ENCODE peak calls at places on chromosomes 11 and 22, in seven cellular contexts. C, A, J, K, G, Z and B are unnamed samples.

GRCh38 chr11:70699294-70700221 is 301.2 kb downstream of the CTTN start:
- DNase-seq in C (no peak), A (peak), J (no peak), K (peak), G (peak), Z (no peak), B (no peak)

GRCh38 chr11:124868322-124869274 is 3.4 kb downstream of the ROBO3 start:
- DNase-seq in C (no peak), A (no peak), J (no peak), K (no peak), G (no peak), Z (no peak), B (no peak)

GRCh38 chr11:78212586-78213371 is 24.1 kb downstream of the USP35 start:
- DNase-seq in C (no peak), A (no peak), J (no peak), K (no peak), G (no peak), Z (no peak), B (no peak)

GRCh38 chr11:11441091-11441490 is 88.0 kb upstream of the CSNK2A3 start:
- DNase-seq in C (no peak), A (no peak), J (no peak), K (no peak), G (no peak), Z (no peak), B (no peak)

GRCh38 chr11:106794058-106794457 is 224.2 kb downstream of the GUCY1A2 start:
- DNase-seq in C (no peak), A (no peak), J (no peak), K (no peak), G (no peak), Z (no peak), B (no peak)

GRCh38 chr11:65859812-65860277 is 388 bp upstream of the MUS81 start:
- DNase-seq in C (no peak), A (no peak), J (no peak), K (no peak), G (no peak), Z (no peak), B (no peak)

GRCh38 chr11:96207459-96208449 is 135.2 kb downstream of the MAML2 start:
- DNase-seq in C (no peak), A (peak), J (no peak), K (peak), G (no peak), Z (no peak), B (no peak)

GRCh38 chr11:84719935-84720577 is 907.1 kb downstream of the DLG2 start:
- DNase-seq in C (no peak), A (peak), J (no peak), K (no peak), G (no peak), Z (no peak), B (no peak)

GRCh38 chr11:2390091-2390870 is 10.3 kb upstream of the TSSC4 start:
- DNase-seq in C (no peak), A (no peak), J (no peak), K (no peak), G (no peak), Z (no peak), B (no peak)

GRCh38 chr22:49773531-49773930 is 54.1 kb downstream of the BRD1 start:
- DNase-seq in C (no peak), A (no peak), J (no peak), K (no peak), G (no peak), Z (no peak), B (no peak)

GRCh38 chr22:31272522-31273446 is 19.5 kb downstream of the PIK3IP1 start:
- DNase-seq in C (peak), A (peak), J (no peak), K (peak), G (peak), Z (no peak), B (no peak)

GRCh38 chr11:6260207-6260726 is 629 bp downstream of the CCKBR start:
- DNase-seq in C (no peak), A (no peak), J (no peak), K (no peak), G (no peak), Z (no peak), B (no peak)

GRCh38 chr11:9214765-9215164 is 50.4 kb downstream of the DENND5A start:
- DNase-seq in C (no peak), A (no peak), J (no peak), K (no peak), G (no peak), Z (no peak), B (no peak)

GRCh38 chr11:66598993-66599392 is 6.0 kb downstream of the CCS start:
- DNase-seq in C (no peak), A (no peak), J (no peak), K (no peak), G (no peak), Z (no peak), B (no peak)

GRCh38 chr11:35812850-35813249 is 131.0 kb upstream of the LDLRAD3 start:
- DNase-seq in C (no peak), A (no peak), J (no peak), K (no peak), G (no peak), Z (no peak), B (no peak)

GRCh38 chr22:17997456-17997855 is 26.9 kb downstream of the MICAL3 start:
- DNase-seq in C (no peak), A (no peak), J (no peak), K (no peak), G (no peak), Z (no peak), B (no peak)

GRCh38 chr11:77198440-77198849 is 70.4 kb downstream of the MYO7A start:
- DNase-seq in C (peak), A (peak), J (no peak), K (peak), G (peak), Z (peak), B (no peak)

GRCh38 chr11:71158936-71159335 is 93.4 kb downstream of the SHANK2 start:
- DNase-seq in C (no peak), A (no peak), J (no peak), K (no peak), G (no peak), Z (no peak), B (no peak)

GRCh38 chr11:70270877-70271634 is 566 bp downstream of the PPFIA1 start:
- DNase-seq in C (peak), A (peak), J (no peak), K (peak), G (peak), Z (no peak), B (peak)

GRCh38 chr22:45344339-45344738 is 34.6 kb downstream of the FAM118A start:
- DNase-seq in C (no peak), A (no peak), J (no peak), K (no peak), G (peak), Z (no peak), B (no peak)

GRCh38 chr22:35818897-35819296 is 101.2 kb downstream of the APOL5 start:
- DNase-seq in C (no peak), A (no peak), J (no peak), K (no peak), G (no peak), Z (no peak), B (no peak)

GRCh38 chr11:35618497-35619029 is 303 bp downstream of the FJX1 start:
- DNase-seq in C (peak), A (peak), J (no peak), K (no peak), G (peak), Z (no peak), B (no peak)

GRCh38 chr11:4960877-4961276 is 5.4 kb upstream of the OR51A2 start:
- DNase-seq in C (no peak), A (no peak), J (no peak), K (no peak), G (no peak), Z (no peak), B (no peak)

GRCh38 chr11:110085255-110085838 is 7.8 kb upstream of the ZC3H12C start:
- DNase-seq in C (no peak), A (no peak), J (no peak), K (no peak), G (no peak), Z (no peak), B (no peak)

GRCh38 chr11:65895482-65895981 is 4.7 kb downstream of the FOSL1 start:
- DNase-seq in C (no peak), A (no peak), J (no peak), K (no peak), G (no peak), Z (no peak), B (no peak)

GRCh38 chr11:32148824-32149223 is 58.0 kb downstream of the RCN1 start:
- DNase-seq in C (no peak), A (no peak), J (no peak), K (no peak), G (no peak), Z (no peak), B (no peak)

GRCh38 chr11:61056566-61056965 is 45.7 kb upstream of the CD5 start:
- DNase-seq in C (no peak), A (peak), J (peak), K (no peak), G (no peak), Z (no peak), B (no peak)

GRCh38 chr11:63945482-63946163 is 6.8 kb downstream of the NAA40 start:
- DNase-seq in C (no peak), A (peak), J (no peak), K (peak), G (peak), Z (peak), B (no peak)

GRCh38 chr11:67439321-67440228 is 2.1 kb upstream of the PTPRCAP start:
- DNase-seq in C (no peak), A (no peak), J (no peak), K (peak), G (no peak), Z (no peak), B (no peak)

GRCh38 chr11:128632151-128632791 is 44.9 kb upstream of the ETS1 start:
- DNase-seq in C (no peak), A (peak), J (no peak), K (peak), G (no peak), Z (no peak), B (no peak)

GRCh38 chr11:60985991-60986915 is 14.8 kb downstream of the CD6 start:
- DNase-seq in C (no peak), A (no peak), J (no peak), K (no peak), G (no peak), Z (no peak), B (no peak)

GRCh38 chr11:123880912-123881311 is 4.6 kb downstream of the TMEM225 start:
- DNase-seq in C (no peak), A (no peak), J (no peak), K (no peak), G (no peak), Z (no peak), B (no peak)

GRCh38 chr11:124798991-124799383 is 1.2 kb downstream of the MSANTD2 start:
- DNase-seq in C (no peak), A (peak), J (no peak), K (no peak), G (no peak), Z (no peak), B (no peak)

GRCh38 chr11:325796-326591 is 5.3 kb upstream of the IFITM3 start:
- DNase-seq in C (no peak), A (no peak), J (no peak), K (no peak), G (no peak), Z (no peak), B (no peak)

GRCh38 chr11:105635466-105635865 is 25.6 kb downstream of the GRIA4 start:
- DNase-seq in C (no peak), A (no peak), J (no peak), K (no peak), G (no peak), Z (no peak), B (no peak)

GRCh38 chr11:65485820-65486219 is 13.0 kb upstream of the MALAT1 start:
- DNase-seq in C (no peak), A (no peak), J (no peak), K (no peak), G (no peak), Z (no peak), B (no peak)

GRCh38 chr22:19799322-19800190 is 39.0 kb downstream of the TBX1 start:
- DNase-seq in C (no peak), A (peak), J (no peak), K (no peak), G (no peak), Z (no peak), B (no peak)

GRCh38 chr11:14645247-14645912 is 1.8 kb downstream of the PDE3B start:
- DNase-seq in C (no peak), A (peak), J (no peak), K (peak), G (peak), Z (no peak), B (no peak)

GRCh38 chr11:11814614-11815452 is 26.9 kb upstream of the USP47 start:
- DNase-seq in C (no peak), A (no peak), J (no peak), K (no peak), G (peak), Z (no peak), B (no peak)

GRCh38 chr22:43750751-43751150 is 61.4 kb downstream of the EFCAB6 start:
- DNase-seq in C (no peak), A (no peak), J (peak), K (no peak), G (no peak), Z (no peak), B (no peak)

GRCh38 chr11:103680861-103681260 is 355.6 kb upstream of the DDI1 start:
- DNase-seq in C (no peak), A (no peak), J (no peak), K (no peak), G (no peak), Z (no peak), B (no peak)

GRCh38 chr11:103681855-103682254 is 354.6 kb upstream of the DDI1 start:
- DNase-seq in C (no peak), A (no peak), J (no peak), K (no peak), G (no peak), Z (no peak), B (no peak)

GRCh38 chr11:103682318-103683184 is 353.9 kb upstream of the DDI1 start:
- DNase-seq in C (peak), A (peak), J (peak), K (peak), G (peak), Z (peak), B (no peak)

DNA sequence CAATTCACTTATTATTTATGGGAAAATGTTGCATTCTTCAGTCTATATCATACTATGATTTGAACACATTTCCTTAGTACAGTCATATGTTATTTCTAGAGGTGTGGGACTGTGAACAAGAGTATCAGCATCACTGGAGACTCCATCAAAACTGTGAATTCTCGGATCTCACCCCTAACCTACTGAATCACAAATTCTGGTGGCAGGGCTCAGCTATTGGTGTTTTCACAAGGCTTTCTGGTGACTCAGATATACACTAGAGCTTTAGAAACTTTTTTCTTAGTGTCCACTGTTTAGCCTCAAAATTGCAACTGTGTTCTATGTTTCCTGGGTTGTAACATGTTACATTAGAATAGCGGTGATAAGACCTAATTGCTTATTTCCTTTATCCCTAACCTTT is 352.9 kb upstream of the DDI1 start:
- DNase-seq in C (no peak), A (no peak), J (no peak), K (no peak), G (no peak), Z (no peak), B (no peak)
- TF ChIP-seq TAF1 in C (no peak), A (no peak), J (no peak), K (no peak), G (no peak), Z (no peak), B (no peak)

DNA sequence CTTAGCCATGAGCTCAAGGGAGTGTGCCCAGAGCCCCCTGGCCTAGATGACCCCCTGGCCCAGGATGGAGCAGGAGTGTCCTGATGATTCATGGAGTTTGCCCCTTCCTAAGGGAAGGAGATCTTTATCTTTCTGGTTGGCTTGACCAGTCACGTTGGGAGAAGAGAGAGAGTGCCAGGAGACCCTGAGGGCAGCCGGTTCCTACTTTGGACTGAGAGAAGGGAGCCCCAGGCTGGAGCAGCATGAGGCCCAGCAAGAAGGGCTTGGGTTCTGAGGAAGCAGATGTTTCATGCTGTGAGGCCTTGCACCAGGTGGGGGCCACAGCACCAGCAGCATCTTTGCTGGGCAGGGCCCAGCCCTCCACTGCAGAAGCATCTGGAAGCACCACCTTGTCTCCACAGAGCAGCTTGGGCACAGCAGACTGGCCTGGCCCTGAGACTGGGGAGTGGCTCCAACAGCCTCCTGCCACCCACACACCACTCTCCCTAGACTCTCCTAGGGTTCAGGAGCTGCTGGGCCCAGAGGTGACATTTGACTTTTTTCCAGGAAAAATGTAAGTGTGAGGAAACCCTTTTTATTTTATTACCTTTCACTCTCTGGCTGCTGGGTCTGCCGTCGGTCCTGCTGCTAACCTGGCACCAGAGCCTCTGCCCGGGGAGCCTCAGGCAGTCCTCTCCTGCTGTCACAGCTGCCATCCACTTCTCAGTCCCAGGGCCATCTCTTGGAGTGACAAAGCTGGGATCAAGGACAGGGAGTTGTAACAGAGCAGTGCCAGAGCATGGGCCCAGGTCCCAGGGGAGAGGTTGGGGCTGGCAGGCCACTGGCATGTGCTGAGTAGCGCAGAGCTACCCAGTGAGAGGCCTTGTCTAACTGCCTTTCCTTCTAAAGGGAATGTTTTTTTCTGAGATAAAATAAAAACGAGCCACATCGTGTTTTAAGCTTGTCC is 14.3 kb downstream of the ADORA2A start:
- DNase-seq in C (no peak), A (peak), J (no peak), K (no peak), G (no peak), Z (no peak), B (peak)
- TF ChIP-seq POLR2AphosphoS5 in C (no peak), A (no peak), J (no peak), K (no peak), G (no peak), Z (no peak), B (no peak)

GRCh38 chr11:80144932-80145612 is 704.2 kb upstream of the TENM4 start:
- DNase-seq in C (no peak), A (no peak), J (no peak), K (no peak), G (no peak), Z (no peak), B (no peak)
- TF ChIP-seq TAF1 in C (no peak), A (no peak), J (no peak), K (no peak), G (no peak), Z (no peak), B (no peak)

GRCh38 chr22:46843691-46844297 is 81.3 kb downstream of the TBC1D22A start:
- DNase-seq in C (no peak), A (no peak), J (no peak), K (no peak), G (no peak), Z (no peak), B (no peak)

GRCh38 chr22:46846154-46846831 is 83.8 kb downstream of the TBC1D22A start:
- DNase-seq in C (no peak), A (no peak), J (no peak), K (no peak), G (no peak), Z (no peak), B (no peak)

GRCh38 chr22:46842606-46843005 is 80.2 kb downstream of the TBC1D22A start:
- DNase-seq in C (no peak), A (no peak), J (no peak), K (no peak), G (no peak), Z (no peak), B (no peak)

GRCh38 chr22:46845281-46846153 is 83.1 kb downstream of the TBC1D22A start:
- DNase-seq in C (no peak), A (peak), J (no peak), K (no peak), G (no peak), Z (no peak), B (no peak)

DNA sequence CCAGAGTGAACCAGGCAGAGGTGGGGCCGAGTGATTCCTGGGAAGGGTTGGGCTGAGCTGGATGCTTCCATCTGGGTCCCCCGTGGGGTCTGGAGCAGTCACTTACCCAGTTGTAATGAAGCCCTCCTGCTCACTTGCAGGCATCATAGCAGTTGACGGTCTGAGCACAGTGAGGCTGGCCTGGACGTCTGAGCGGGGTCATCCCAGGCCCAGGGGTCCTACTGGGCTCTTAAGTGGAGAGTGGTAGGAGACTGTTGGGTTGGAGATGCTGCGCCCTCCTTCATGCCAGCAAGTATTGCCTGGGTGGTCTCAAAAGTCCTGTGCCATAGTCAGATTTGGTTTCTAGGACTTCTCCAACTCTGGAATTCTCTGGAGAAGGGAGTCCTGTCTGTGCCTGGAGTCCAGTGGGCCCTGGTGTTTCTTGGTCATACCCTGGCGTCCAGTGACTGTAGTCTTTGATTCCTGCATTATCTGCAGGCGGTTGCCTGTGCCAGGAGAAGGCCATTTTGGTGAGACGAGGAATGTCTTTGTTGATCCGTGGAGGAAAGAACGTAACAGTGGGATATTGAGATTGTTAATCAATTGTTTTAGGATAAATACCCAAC is 82.3 kb downstream of the TBC1D22A start:
- DNase-seq in C (no peak), A (no peak), J (no peak), K (no peak), G (no peak), Z (no peak), B (no peak)
- TF ChIP-seq POLR2AphosphoS5 in C (no peak), A (no peak), J (no peak), K (no peak), G (no peak), Z (no peak), B (no peak)

DNA sequence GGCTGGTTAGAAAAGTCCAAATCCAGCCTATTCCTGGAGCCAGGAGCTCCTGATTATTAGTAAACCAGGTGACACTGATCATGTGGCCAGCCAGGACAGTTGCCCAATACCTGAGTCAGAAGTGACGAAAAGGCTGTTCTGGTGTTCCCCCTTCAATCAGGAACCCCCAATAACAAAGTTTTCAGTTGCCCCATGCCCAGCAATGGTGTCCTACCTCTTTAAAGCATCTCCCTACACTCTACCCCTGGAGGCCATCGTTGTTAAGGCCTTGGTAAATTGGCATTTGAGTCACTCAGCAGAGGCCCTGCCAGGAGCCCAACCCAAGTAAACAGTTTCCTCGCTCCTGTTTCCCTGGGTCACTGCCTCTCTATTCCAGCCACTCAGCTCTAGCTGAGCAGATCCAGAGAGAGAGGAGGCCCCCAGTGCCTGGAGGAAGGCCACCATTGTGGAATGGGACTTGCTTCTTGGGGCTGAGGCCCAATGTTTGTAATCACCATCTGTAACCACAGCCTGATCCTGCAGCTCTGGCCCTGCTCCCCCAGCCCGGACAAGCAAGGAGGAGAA is 25.0 kb downstream of the ARHGAP1 start:
- DNase-seq in C (no peak), A (no peak), J (no peak), K (peak), G (no peak), Z (no peak), B (no peak)
- TF ChIP-seq TAF1 in C (no peak), A (no peak), J (no peak), K (no peak), G (no peak), Z (no peak), B (no peak)